ENCODE peak calls at places on chromosome 20, in five cellular contexts. O is AG04450, L is SK-N-SH, X is heart right ventricle, P is BJ. T is an unnamed sample. For H3K27me3, the result is how much of the 10 kb centered on the place peaks cover.

GRCh38 chr20:57693670-57694329 is 16.0 kb downstream of the PMEPA1 start:
- DNase-seq in P (no peak), X (no peak), O (no peak), L (no peak), T (no peak)

GRCh38 chr20:59939052-59939878 is 840 bp downstream of the PPP1R3D start:
- DNase-seq in P (no peak), O (no peak), L (no peak), X (peak), T (no peak)

GRCh38 chr20:64056889-64057627 is 5.9 kb upstream of the TCEA2 start:
- DNase-seq in L (no peak), P (no peak), X (no peak), O (no peak), T (no peak)

GRCh38 chr20:36147707-36148106 is 6.8 kb upstream of the EPB41L1 start:
- DNase-seq in P (peak), L (no peak), X (no peak), O (peak), T (no peak)

GRCh38 chr20:37627060-37627766 is 66.6 kb upstream of the CTNNBL1 start:
- DNase-seq in P (no peak), L (no peak), O (peak), X (peak), T (peak)

GRCh38 chr20:50037123-50037522 is 54.3 kb downstream of the SNAI1 start:
- DNase-seq in P (no peak), O (no peak), X (no peak), L (no peak), T (no peak)

GRCh38 chr20:53943522-53944291 is 126.7 kb downstream of the BCAS1 start:
- DNase-seq in O (no peak), L (peak), P (no peak), X (no peak), T (no peak)

GRCh38 chr20:10077886-10078285 is 43.1 kb downstream of the ANKEF1 start:
- DNase-seq in O (no peak), X (no peak), L (no peak), P (no peak), T (no peak)

GRCh38 chr20:47318596-47319516 is 37.6 kb downstream of the ZMYND8 start:
- DNase-seq in P (no peak), L (peak), X (peak), O (no peak), T (peak)

GRCh38 chr20:20859510-20859909 is 147.1 kb upstream of the RALGAPA2 start:
- DNase-seq in O (no peak), X (no peak), P (no peak), L (no peak), T (no peak)

GRCh38 chr20:46833360-46833759 is 61.3 kb upstream of the EYA2 start:
- DNase-seq in L (no peak), X (no peak), O (no peak), P (no peak), T (no peak)

GRCh38 chr20:7859371-7859802 is 80.9 kb downstream of the HAO1 start:
- DNase-seq in O (no peak), X (no peak), P (no peak), L (peak), T (peak)

GRCh38 chr20:23305098-23305497 is 45.5 kb upstream of the NXT1 start:
- DNase-seq in O (no peak), L (no peak), P (no peak), X (no peak), T (no peak)

GRCh38 chr20:49863666-49864065 is 51.0 kb downstream of the SLC9A8 start:
- DNase-seq in P (no peak), X (no peak), O (no peak), L (no peak), T (peak)

GRCh38 chr20:34578521-34579147 is 20.1 kb downstream of the MAP1LC3A start:
- DNase-seq in O (no peak), P (no peak), X (peak), L (no peak), T (peak)

GRCh38 chr20:3239867-3240775 is 1.1 kb upstream of the SLC4A11 start:
- DNase-seq in P (no peak), O (no peak), L (no peak), X (no peak), T (no peak)

GRCh38 chr20:47230811-47231256 is 125.7 kb downstream of the ZMYND8 start:
- DNase-seq in X (no peak), P (no peak), L (no peak), O (no peak), T (peak)

GRCh38 chr20:25220810-25221591 is 25.5 kb downstream of the ENTPD6 start:
- DNase-seq in O (no peak), X (peak), P (no peak), L (no peak), T (no peak)

GRCh38 chr20:38307371-38308046 is 3.6 kb downstream of the BPI start:
- DNase-seq in X (no peak), L (no peak), O (no peak), P (no peak), T (peak)

GRCh38 chr20:47551841-47552240 is 50.2 kb downstream of the NCOA3 start:
- DNase-seq in X (no peak), L (peak), O (no peak), P (no peak), T (no peak)

GRCh38 chr20:21518292-21518991 is 4.6 kb upstream of the NKX2-2 start:
- DNase-seq in L (peak), X (no peak), O (no peak), P (no peak), T (no peak)

GRCh38 chr20:16236589-16237241 is 336.5 kb downstream of the KIF16B start:
- DNase-seq in P (no peak), O (no peak), L (no peak), X (no peak), T (peak)

GRCh38 chr20:36647194-36648121 is 1.5 kb upstream of the SLA2 start:
- DNase-seq in X (no peak), L (no peak), O (no peak), P (no peak), T (no peak)

GRCh38 chr20:25749667-25750066 is 53.0 kb upstream of the ZNF337 start:
- DNase-seq in O (no peak), P (no peak), L (no peak), X (no peak), T (no peak)

GRCh38 chr20:64065973-64066341 is 3.0 kb downstream of the TCEA2 start:
- DNase-seq in L (no peak), P (peak), O (no peak), X (no peak), T (no peak)

GRCh38 chr20:6051505-6051904 is 2.4 kb downstream of the LRRN4 start:
- DNase-seq in X (no peak), L (no peak), O (peak), P (peak), T (no peak)

GRCh38 chr20:4247261-4247660 is 231.9 kb upstream of the RNF24 start:
- DNase-seq in O (no peak), X (no peak), L (no peak), P (no peak), T (no peak)

GRCh38 chr20:4244700-4245485 is 229.5 kb upstream of the RNF24 start:
- DNase-seq in X (no peak), O (no peak), P (no peak), L (no peak), T (no peak)

GRCh38 chr20:4246428-4246827 is 231.1 kb upstream of the RNF24 start:
- DNase-seq in X (no peak), L (no peak), P (no peak), O (no peak), T (no peak)

GRCh38 chr20:4245542-4245941 is 230.2 kb upstream of the RNF24 start:
- DNase-seq in X (no peak), P (no peak), L (no peak), O (no peak), T (no peak)

GRCh38 chr20:4247898-4248858 is 232.8 kb upstream of the RNF24 start:
- DNase-seq in O (no peak), L (no peak), P (no peak), X (no peak), T (no peak)
- H3K27me3 ChIP-seq in O (under half), L (under half), P (under half), X (under half), T (under half)

DNA sequence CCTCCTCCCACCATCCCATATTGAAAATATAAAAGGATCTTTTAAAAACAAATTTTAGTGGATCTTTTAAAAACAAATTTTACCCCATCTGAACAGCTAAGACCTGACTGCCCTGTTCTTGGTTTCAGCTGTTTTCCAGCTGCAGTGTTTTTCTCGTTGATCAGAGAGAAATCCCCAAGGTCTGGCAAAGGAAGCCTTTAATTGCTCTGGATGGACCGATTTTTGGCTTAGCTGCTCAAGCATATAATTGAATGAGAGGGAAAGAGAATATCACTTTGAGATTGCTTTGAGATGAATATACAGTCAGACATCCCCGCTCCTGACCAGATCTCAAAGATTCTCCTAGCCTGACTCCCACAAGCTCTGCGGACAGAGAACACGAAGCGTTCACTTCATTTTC is 101.5 kb downstream of the SNX5 start:
- DNase-seq in L (no peak), O (no peak), P (no peak), X (no peak), T (no peak)
- H3K4me3 ChIP-seq in L (no peak), O (no peak), P (no peak), X (no peak), T (no peak)

GRCh38 chr20:44104807-44105517 is 82.0 kb downstream of the JPH2 start:
- DNase-seq in L (peak), O (peak), X (no peak), P (no peak), T (no peak)
- H3K27me3 ChIP-seq in L (under half), O (under half), X (under half), P (under half), T (under half)

DNA sequence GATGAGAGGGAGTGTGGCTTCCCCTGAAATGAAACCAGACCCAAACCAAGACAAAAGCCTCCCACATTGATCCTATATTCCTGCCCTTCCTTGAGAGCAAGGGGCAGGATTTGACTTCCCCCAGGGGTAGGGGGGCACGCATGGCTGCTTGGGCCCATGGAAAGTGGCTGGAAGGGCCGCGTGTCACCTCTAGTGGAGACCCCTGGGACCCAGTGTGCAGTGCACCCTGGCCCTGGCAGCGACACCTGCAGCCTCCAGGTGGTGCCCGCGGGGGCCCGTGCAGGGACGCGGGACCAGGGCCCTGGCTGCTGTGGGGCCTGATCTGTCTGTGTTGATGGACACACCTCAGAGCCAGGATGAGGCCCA is 18.0 kb upstream of the SLCO4A1 start:
- DNase-seq in O (no peak), L (no peak), P (no peak), X (no peak), T (peak)
- H3K4me3 ChIP-seq in O (no peak), L (no peak), P (no peak), X (peak), T (no peak)

DNA sequence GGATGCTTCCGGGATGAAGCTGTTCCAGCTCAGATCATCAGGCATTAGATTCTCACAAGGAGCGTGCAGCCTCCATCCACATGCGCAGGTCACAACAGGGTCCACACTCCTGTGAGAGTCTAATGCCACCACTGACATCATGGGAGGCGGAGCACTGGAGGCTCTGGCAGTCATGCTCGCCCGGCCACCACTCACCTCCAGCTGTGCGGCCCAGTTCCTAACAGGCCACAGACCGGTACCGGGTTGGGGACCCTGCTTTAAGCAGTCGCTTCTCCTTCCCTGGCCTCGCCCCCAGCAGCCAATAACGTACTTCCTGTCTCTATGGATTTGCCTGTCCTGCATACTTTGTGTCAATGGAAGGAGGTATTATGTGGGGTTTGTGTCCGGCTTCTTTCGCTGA is 236.8 kb downstream of the TAF4 start:
- DNase-seq in P (no peak), O (no peak), L (no peak), X (no peak), T (no peak)
- H3K27me3 ChIP-seq in P (under half), O (under half), L (under half), X (under half), T (half or more)

GRCh38 chr20:62900052-62900691 is 26.1 kb downstream of the DIDO1 start:
- DNase-seq in L (peak), O (peak), P (no peak), X (peak), T (peak)
- H3K4me3 ChIP-seq in L (no peak), O (no peak), P (no peak), X (no peak), T (no peak)

DNA sequence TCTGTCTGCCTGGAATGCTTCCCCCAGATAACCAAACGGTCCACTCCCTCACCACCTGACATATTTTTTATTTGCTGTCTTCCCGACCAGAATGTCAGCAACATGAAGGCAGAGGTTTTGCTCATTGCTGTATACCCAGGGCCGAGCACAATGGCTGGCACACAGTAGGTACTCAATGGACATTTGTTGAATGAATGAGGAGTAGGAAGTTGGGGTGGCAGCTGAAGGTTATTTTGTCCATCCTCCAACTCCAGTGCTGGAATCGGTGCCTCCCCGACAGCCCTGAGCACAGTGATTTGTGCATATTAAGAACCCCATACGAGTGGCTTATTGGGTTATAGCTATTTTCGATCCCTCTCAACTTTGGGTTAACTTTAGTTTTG is 10.3 kb downstream of the DUSP15 start:
- DNase-seq in O (no peak), L (no peak), P (no peak), X (no peak), T (no peak)
- H3K27me3 ChIP-seq in O (half or more), L (under half), P (under half), X (under half), T (under half)

GRCh38 chr20:41617931-41618806 is at the start of gene CHD6:
- DNase-seq in L (peak), O (peak), P (peak), X (peak), T (peak)

GRCh38 chr20:41618807-41619294 is 674 bp upstream of the CHD6 start:
- DNase-seq in P (no peak), O (no peak), X (no peak), L (no peak), T (no peak)

GRCh38 chr20:41622584-41622983 is 4.4 kb upstream of the CHD6 start:
- DNase-seq in P (no peak), L (no peak), O (no peak), X (no peak), T (no peak)

GRCh38 chr20:41617059-41617921 is 887 bp downstream of the CHD6 start:
- DNase-seq in X (peak), P (no peak), L (peak), O (no peak), T (peak)

GRCh38 chr20:41619360-41620115 is 1.4 kb upstream of the CHD6 start:
- DNase-seq in P (no peak), L (peak), X (no peak), O (no peak), T (no peak)
- H3K4me3 ChIP-seq in P (no peak), L (peak), X (peak), O (peak), T (peak)

GRCh38 chr20:775679-776135 is 7.4 kb upstream of the SLC52A3 start:
- DNase-seq in P (no peak), X (no peak), L (no peak), O (no peak), T (no peak)
- H3K27me3 ChIP-seq in P (under half), X (under half), L (under half), O (under half), T (under half)

T was measured in WERI-Rb-1.